ENCODE peak calls at places on chromosomes 16 and 17, in ten cellular contexts. O is NT2/D1; D is heart left ventricle; Y is activated CD4-positive, alpha-beta T cell treated with anti-CD3 and anti-CD28 coated beads for 1 hour; S is activated gamma-delta T cell treated with anti-CD3 and anti-CD28 coated beads, Interleukin-2, amount 50 U/mL, for 16 hours; W is stimulated activated CD8-positive, alpha-beta memory T cell treated with anti-CD3 and anti-CD28 coated beads, Interleukin-2, amount 100 ng/mL, for 1 hour; J is AG08396; L is EL; Z is amniotic stem cell; X is NCI-H1092 treated with DMSO at 0.1 percent for 48 hours. A is an unnamed sample.

GRCh38 chr17:50048146-50048720 is 7.7 kb upstream of the ITGA3 start:
- DNase-seq in O (no peak), D (no peak), Y (no peak), S (no peak), W (no peak), J (no peak), L (peak), Z (no peak), X (no peak), A (no peak)

GRCh38 chr16:53803451-53803850 is 99.5 kb downstream of the FTO start:
- DNase-seq in O (no peak), D (no peak), Y (no peak), S (no peak), W (no peak), J (no peak), L (no peak), Z (no peak), X (no peak), A (no peak)

GRCh38 chr17:43667506-43668438 is 6.0 kb upstream of the MEOX1 start:
- DNase-seq in O (no peak), D (no peak), Y (no peak), S (no peak), W (no peak), J (peak), L (peak), Z (no peak), X (no peak), A (no peak)

GRCh38 chr16:57969451-57970123 is 1.3 kb downstream of the CNGB1 start:
- DNase-seq in O (no peak), D (no peak), Y (no peak), S (no peak), W (no peak), J (no peak), L (no peak), Z (no peak), X (no peak), A (no peak)

GRCh38 chr17:77148109-77148958 is 7.6 kb downstream of the SEC14L1 start:
- DNase-seq in O (no peak), D (no peak), Y (no peak), S (no peak), W (no peak), J (no peak), L (no peak), Z (no peak), X (no peak), A (no peak)

GRCh38 chr17:71632328-71632727 is 488.5 kb upstream of the SOX9 start:
- DNase-seq in O (no peak), D (no peak), Y (no peak), S (no peak), W (no peak), J (no peak), L (peak), Z (no peak), X (peak), A (no peak)

GRCh38 chr17:10119203-10120112 is 78.9 kb downstream of the GAS7 start:
- DNase-seq in O (no peak), D (peak), Y (no peak), S (peak), W (no peak), J (no peak), L (no peak), Z (no peak), X (no peak), A (no peak)

GRCh38 chr17:82297804-82298537 is 19.4 kb downstream of the CD7 start:
- DNase-seq in O (no peak), D (peak), Y (peak), S (peak), W (peak), J (peak), L (peak), Z (peak), X (peak), A (peak)

GRCh38 chr16:88685156-88686061 is 898 bp downstream of the SNAI3 start:
- DNase-seq in O (no peak), D (no peak), Y (no peak), S (no peak), W (no peak), J (peak), L (peak), Z (peak), X (no peak), A (no peak)

GRCh38 chr16:3460121-3460520 is 16.6 kb downstream of the NAA60 start:
- DNase-seq in O (no peak), D (no peak), Y (no peak), S (no peak), W (no peak), J (no peak), L (no peak), Z (no peak), X (no peak), A (no peak)